ENCODE peak calls at places on chromosomes 5 and 9, in five cellular contexts. J, A, V, N and E are unnamed samples.

GRCh38 chr5:171667341-171668096 is 118.1 kb upstream of the SMIM23 start:
- DNase-seq in V (peak; percentile 65), N (no peak), J (peak; percentile 91), A (no peak), E (peak; percentile 79)

GRCh38 chr5:61087921-61088320 is 74.3 kb downstream of the SMIM15 start:
- DNase-seq in N (no peak), A (no peak), V (peak; percentile 17), J (no peak), E (no peak)

GRCh38 chr5:43631182-43631910 is 28.4 kb downstream of the NNT start:
- DNase-seq in N (no peak), A (peak; percentile 58), J (peak; percentile 98), V (peak; percentile 89), E (peak; percentile 71)

GRCh38 chr5:148428825-148429224 is 45.1 kb downstream of the FBXO38 start:
- DNase-seq in N (no peak), J (no peak), V (no peak), A (no peak), E (no peak)

GRCh38 chr9:119215651-119216050 is 153.6 kb downstream of the BRINP1 start:
- DNase-seq in A (no peak), J (no peak), V (no peak), N (no peak), E (no peak)

GRCh38 chr9:124697326-124698200 is 73.5 kb downstream of the NR6A1 start:
- DNase-seq in N (no peak), V (peak; percentile 41), A (no peak), J (no peak), E (no peak)

GRCh38 chr5:76472338-76473336 is 69.6 kb downstream of the IQGAP2 start:
- DNase-seq in V (peak; percentile 1), J (no peak), N (no peak), A (no peak), E (no peak)

GRCh38 chr9:36218411-36218901 is 27.7 kb downstream of the CLTA start:
- DNase-seq in V (no peak), J (no peak), A (no peak), N (no peak), E (no peak)

GRCh38 chr9:137225701-137226331 is 842 bp downstream of the CYSRT1 start:
- DNase-seq in N (no peak), A (no peak), J (no peak), V (no peak), E (no peak)

GRCh38 chr5:160938532-160938931 is 86.5 kb upstream of the ATP10B start:
- DNase-seq in J (no peak), N (peak; percentile 79), A (no peak), V (no peak), E (no peak)

GRCh38 chr5:40221796-40222195 is 457.9 kb upstream of the PTGER4 start:
- DNase-seq in A (no peak), V (peak; percentile 47), N (no peak), J (no peak), E (no peak)

GRCh38 chr9:133572821-133573361 is 36.3 kb downstream of the FAM163B start:
- DNase-seq in J (no peak), V (no peak), N (peak; percentile 82), A (no peak), E (peak; percentile 93)

GRCh38 chr9:120869726-120870125 is 7.3 kb downstream of the PHF19 start:
- DNase-seq in N (no peak), A (no peak), V (no peak), J (no peak), E (no peak)

GRCh38 chr9:111730937-111731567 is 63.7 kb downstream of the SHOC1 start:
- DNase-seq in N (no peak), A (no peak), J (no peak), V (peak; percentile 86), E (no peak)

GRCh38 chr9:129307227-129307970 is 129.3 kb upstream of the IER5L start:
- DNase-seq in V (no peak), A (no peak), N (peak; percentile 22), J (no peak), E (no peak)

GRCh38 chr9:129755151-129755550 is 2.3 kb upstream of the PTGES start:
- DNase-seq in J (no peak), N (no peak), A (no peak), V (no peak), E (no peak)

GRCh38 chr9:13845460-13845859 is 468.5 kb downstream of the NFIB start:
- DNase-seq in J (no peak), A (no peak), N (no peak), V (peak; percentile 54), E (no peak)

GRCh38 chr5:36414869-36415282 is 113.2 kb upstream of the RANBP3L start:
- DNase-seq in N (no peak), A (peak; percentile 28), V (peak; percentile 72), J (peak; percentile 69), E (no peak)

GRCh38 chr5:54249210-54250028 is 61.0 kb downstream of the ARL15 start:
- DNase-seq in J (no peak), N (no peak), A (peak; percentile 31), V (no peak), E (no peak)

GRCh38 chr9:73565833-73566465 is 414.3 kb downstream of the ANXA1 start:
- DNase-seq in V (no peak), N (no peak), J (peak; percentile 73), A (peak; percentile 21), E (no peak)

GRCh38 chr5:112848116-112848811 is 12.8 kb upstream of the SRP19 start:
- DNase-seq in V (peak; percentile 85), N (no peak), J (peak; percentile 95), A (peak; percentile 80), E (no peak)

GRCh38 chr5:98428806-98429205 is 344.7 kb upstream of the RGMB start:
- DNase-seq in J (no peak), V (peak; percentile 98), A (peak; percentile 38), N (no peak), E (no peak)

GRCh38 chr9:27078685-27079084 is 30.3 kb upstream of the TEK start:
- DNase-seq in V (no peak), A (no peak), N (no peak), J (no peak), E (no peak)

GRCh38 chr9:75054373-75055001 is 26.4 kb upstream of the CARNMT1 start:
- DNase-seq in N (no peak), A (no peak), J (no peak), V (peak; percentile 7), E (no peak)

GRCh38 chr9:101027733-101028345 is 688 bp upstream of the PLPPR1 start:
- DNase-seq in J (no peak), N (no peak), V (no peak), A (no peak), E (no peak)
- H3K4me3 ChIP-seq in J (peak overlapping the region; percentile 90), N (peak overlapping the region; percentile 45), V (no peak overlapping the region), A (no peak overlapping the region), E (peak overlapping the region; percentile 49)

GRCh38 chr5:139293199-139293503 is 389 bp upstream of the MATR3 start:
- DNase-seq in N (no peak), V (no peak), J (no peak), A (no peak), E (no peak)

GRCh38 chr5:139296198-139296597 is 2.7 kb downstream of the MATR3 start:
- DNase-seq in A (no peak), N (no peak), V (no peak), J (no peak), E (no peak)

GRCh38 chr5:139295692-139296091 is 2.2 kb downstream of the MATR3 start:
- DNase-seq in A (no peak), N (no peak), J (no peak), V (no peak), E (no peak)

GRCh38 chr5:139293504-139294371 is at the start of gene MATR3:
- DNase-seq in V (peak; percentile 97), N (peak; percentile 98), A (peak; percentile 97), J (peak; percentile 97), E (peak; percentile 98)

GRCh38 chr5:139294372-139295165 is 1.0 kb downstream of the MATR3 start:
- DNase-seq in V (peak; percentile 85), J (peak; percentile 73), A (peak; percentile 86), N (peak; percentile 85), E (peak; percentile 88)
- TF ChIP-seq CTCF in V (peak; percentile 43), J (peak; percentile 41), A (peak; percentile 22), N (no peak), E (no peak)

GRCh38 chr5:151682751-151683331 is 3.9 kb downstream of the SPARC start:
- DNase-seq in N (no peak), V (peak; percentile 71), A (no peak), J (no peak), E (no peak)

GRCh38 chr5:151682240-151682639 is 4.5 kb downstream of the SPARC start:
- DNase-seq in N (no peak), J (no peak), V (peak; percentile 18), A (no peak), E (no peak)

GRCh38 chr5:151678713-151679112 is 8.0 kb downstream of the SPARC start:
- DNase-seq in A (no peak), J (no peak), V (no peak), N (no peak), E (peak; percentile 45)

GRCh38 chr5:151679421-151680155 is 7.1 kb downstream of the SPARC start:
- DNase-seq in A (no peak), N (no peak), J (no peak), V (peak; percentile 19), E (peak; percentile 57)

DNA sequence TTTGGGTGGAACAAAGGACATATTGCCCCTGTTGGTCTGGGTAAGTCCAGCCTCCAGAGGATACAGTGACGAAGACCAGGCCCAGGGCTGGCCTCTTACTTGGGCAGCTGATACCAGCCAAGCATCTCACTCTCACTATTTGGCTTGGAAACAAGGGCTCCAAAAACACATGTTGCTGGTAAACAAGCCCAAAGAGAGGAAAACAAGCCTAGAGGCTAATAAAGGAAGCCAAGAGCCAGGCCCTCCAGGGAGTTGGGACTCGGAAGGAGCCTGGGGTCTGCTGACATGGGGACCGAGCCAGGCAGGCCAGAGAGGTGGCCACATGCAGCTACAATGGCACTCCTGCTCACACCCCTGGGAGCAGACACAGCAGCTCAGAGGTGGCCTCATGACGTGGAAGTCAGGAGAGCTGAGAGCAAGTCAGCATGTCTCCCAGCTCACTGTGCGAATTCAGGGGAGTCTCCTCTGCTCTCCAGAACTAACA is 5.7 kb downstream of the SPARC start:
- DNase-seq in J (no peak), N (no peak), V (peak; percentile 5), A (no peak), E (peak; percentile 70)
- H3K4me3 ChIP-seq in J (no peak overlapping the region), N (no peak overlapping the region), V (peak overlapping the region; percentile 10), A (no peak overlapping the region), E (no peak overlapping the region)

GRCh38 chr5:126101901-126102300 is 321.3 kb upstream of the GRAMD2B start:
- DNase-seq in A (no peak), J (no peak), N (no peak), V (no peak), E (no peak)

GRCh38 chr5:126099077-126099476 is 324.1 kb upstream of the GRAMD2B start:
- DNase-seq in J (no peak), A (no peak), V (no peak), N (no peak), E (no peak)

GRCh38 chr5:126098330-126099017 is 324.7 kb upstream of the GRAMD2B start:
- DNase-seq in N (no peak), V (peak; percentile 21), J (no peak), A (no peak), E (no peak)

GRCh38 chr5:126103050-126103449 is 320.2 kb upstream of the GRAMD2B start:
- DNase-seq in N (no peak), J (no peak), V (no peak), A (no peak), E (no peak)

DNA sequence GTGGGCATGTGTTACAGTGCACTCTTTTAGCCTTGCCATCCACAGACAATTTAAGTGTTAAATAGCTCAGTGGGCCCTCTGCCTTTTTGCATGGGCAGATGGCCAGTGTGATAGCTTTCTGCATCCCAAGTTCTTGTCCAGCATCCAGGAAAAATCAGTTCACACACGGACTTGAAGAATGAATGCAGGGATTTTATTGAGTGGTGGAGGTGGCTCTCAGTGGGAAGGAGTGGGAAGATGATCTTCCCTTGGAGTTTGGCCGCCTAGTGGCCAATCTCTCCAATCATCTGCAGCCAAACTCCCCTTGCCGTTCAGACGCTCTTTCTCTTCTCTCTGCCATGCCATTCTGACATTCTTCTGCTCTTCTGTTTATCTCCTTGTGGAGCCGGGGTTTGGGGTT is 322.4 kb upstream of the GRAMD2B start:
- DNase-seq in V (no peak), N (no peak), J (peak; percentile 46), A (no peak), E (no peak)
- TF ChIP-seq CTCF in V (peak; percentile 22), N (peak; percentile 33), J (peak; percentile 60), A (peak; percentile 41), E (no peak)